ENCODE peak calls at places on chromosomes 12 and 14, in eight cellular contexts. L is body of pancreas; J is colonic mucosa; D is HuH-7; W is activated CD4-positive, CD25-positive, alpha-beta regulatory T cell; T is HTR-8/SVneo; H is BJ; G is OCI-LY7. P is an unnamed sample.

GRCh38 chr14:85187521-85187920 is 342.4 kb upstream of the FLRT2 start:
- DNase-seq in L (no peak), J (no peak), D (no peak), W (no peak), T (no peak), H (no peak), G (no peak), P (no peak)

GRCh38 chr14:92780444-92780843 is 13.7 kb upstream of the GOLGA5 start:
- DNase-seq in L (no peak), J (no peak), D (no peak), W (no peak), T (peak), H (no peak), G (no peak), P (no peak)

GRCh38 chr12:95790025-95790911 is at the start of gene NTN4:
- DNase-seq in L (peak), J (peak), D (peak), W (no peak), T (peak), H (no peak), G (no peak), P (peak)

GRCh38 chr14:95157195-95157986 is at the start of gene DICER1:
- DNase-seq in L (peak), J (peak), D (peak), W (peak), T (peak), H (peak), G (peak), P (peak)

GRCh38 chr12:19299765-19300164 is 139.5 kb upstream of the AEBP2 start:
- DNase-seq in L (no peak), J (no peak), D (no peak), W (no peak), T (no peak), H (no peak), G (no peak), P (no peak)

GRCh38 chr12:103915306-103915705 is 14.9 kb upstream of the HSP90B1 start:
- DNase-seq in L (no peak), J (no peak), D (no peak), W (no peak), T (no peak), H (no peak), G (no peak), P (no peak)

GRCh38 chr12:124456652-124457152 is 110.7 kb downstream of the NCOR2 start:
- DNase-seq in L (no peak), J (peak), D (no peak), W (no peak), T (no peak), H (no peak), G (no peak), P (no peak)

GRCh38 chr14:30559638-30560071 is 697 bp downstream of the G2E3 start:
- DNase-seq in L (no peak), J (no peak), D (peak), W (no peak), T (no peak), H (no peak), G (peak), P (peak)

GRCh38 chr12:88113871-88114270 is 28.0 kb downstream of the CEP290 start:
- DNase-seq in L (no peak), J (no peak), D (no peak), W (no peak), T (peak), H (no peak), G (no peak), P (no peak)

GRCh38 chr12:115507951-115508722 is 769.4 kb downstream of the MED13L start:
- DNase-seq in L (no peak), J (no peak), D (no peak), W (no peak), T (no peak), H (no peak), G (no peak), P (no peak)

GRCh38 chr14:61184117-61184516 is 97.0 kb downstream of the TMEM30B start:
- DNase-seq in L (no peak), J (no peak), D (no peak), W (no peak), T (peak), H (peak), G (no peak), P (peak)

GRCh38 chr12:1629338-1630080 is 478 bp downstream of the WNT5B start:
- DNase-seq in L (no peak), J (peak), D (no peak), W (no peak), T (no peak), H (no peak), G (peak), P (no peak)

GRCh38 chr12:128131955-128132354 is 135.0 kb upstream of the TMEM132C start:
- DNase-seq in L (no peak), J (no peak), D (no peak), W (no peak), T (no peak), H (no peak), G (no peak), P (no peak)

GRCh38 chr12:44694027-44694426 is 182.1 kb downstream of the NELL2 start:
- DNase-seq in L (no peak), J (no peak), D (no peak), W (no peak), T (no peak), H (no peak), G (no peak), P (no peak)

GRCh38 chr12:96434107-96434506 is 33.9 kb upstream of the CDK17 start:
- DNase-seq in L (no peak), J (peak), D (no peak), W (no peak), T (peak), H (peak), G (peak), P (peak)

GRCh38 chr12:98296462-98297079 is 218.8 kb upstream of the TMPO start:
- DNase-seq in L (no peak), J (no peak), D (peak), W (no peak), T (no peak), H (no peak), G (no peak), P (no peak)

GRCh38 chr14:93029417-93029816 is 86.3 kb downstream of the ITPK1 start:
- DNase-seq in L (no peak), J (no peak), D (no peak), W (no peak), T (no peak), H (no peak), G (no peak), P (no peak)

GRCh38 chr14:91263329-91263728 is 18.8 kb upstream of the GPR68 start:
- DNase-seq in L (no peak), J (no peak), D (no peak), W (no peak), T (no peak), H (no peak), G (no peak), P (no peak)

GRCh38 chr12:89156862-89157262 is 195.4 kb downstream of the DUSP6 start:
- DNase-seq in L (no peak), J (no peak), D (no peak), W (no peak), T (no peak), H (peak), G (no peak), P (peak)

GRCh38 chr14:23930742-23931141 is 22.8 kb upstream of the DHRS4 start:
- DNase-seq in L (no peak), J (no peak), D (no peak), W (no peak), T (no peak), H (no peak), G (no peak), P (no peak)

GRCh38 chr12:31732926-31733548 is 4.2 kb upstream of the AMN1 start:
- DNase-seq in L (no peak), J (no peak), D (no peak), W (peak), T (peak), H (peak), G (no peak), P (peak)

GRCh38 chr14:88551094-88551870 is 3.5 kb downstream of the PTPN21 start:
- DNase-seq in L (peak), J (peak), D (peak), W (peak), T (peak), H (no peak), G (no peak), P (peak)

GRCh38 chr14:71687115-71687836 is 245.0 kb upstream of the RGS6 start:
- DNase-seq in L (no peak), J (no peak), D (no peak), W (no peak), T (no peak), H (no peak), G (no peak), P (no peak)

GRCh38 chr14:26925876-26926584 is 328.2 kb upstream of the NOVA1 start:
- DNase-seq in L (no peak), J (no peak), D (no peak), W (no peak), T (no peak), H (no peak), G (no peak), P (no peak)

GRCh38 chr12:27566159-27566558 is 42.2 kb downstream of the PPFIBP1 start:
- DNase-seq in L (no peak), J (no peak), D (no peak), W (no peak), T (no peak), H (no peak), G (no peak), P (no peak)

GRCh38 chr12:132197581-132198281 is 53.5 kb downstream of the NOC4L start:
- DNase-seq in L (no peak), J (no peak), D (no peak), W (no peak), T (no peak), H (no peak), G (no peak), P (no peak)

GRCh38 chr12:701896-702539 is 38.8 kb upstream of the NINJ2 start:
- DNase-seq in L (no peak), J (no peak), D (no peak), W (no peak), T (no peak), H (no peak), G (no peak), P (no peak)

GRCh38 chr14:105448706-105449111 is 25.9 kb upstream of the CRIP2 start:
- DNase-seq in L (peak), J (peak), D (peak), W (peak), T (peak), H (no peak), G (peak), P (peak)

P was measured in RKO.